ENCODE peak calls at places on chromosomes 7 and 10, in seven cellular contexts. X is HCT116, T is HepG2, L is H1, R is GM12878, U is SK-N-SH, A is K562. I is an unnamed sample.
A peak's percentile ranks its signal among the peaks of the same experiment; 100 is the strongest.

GRCh38 chr7:118590107-118590506 is 365.6 kb downstream of the ANKRD7 start:
- DNase-seq in R (no peak), X (peak; percentile 3), L (no peak), U (no peak), A (no peak), T (no peak), I (no peak)

GRCh38 chr7:94190599-94191061 is 186.5 kb upstream of the BET1 start:
- DNase-seq in R (no peak), U (no peak), T (no peak), A (no peak), X (peak; percentile 13), L (no peak), I (no peak)

GRCh38 chr10:77156406-77156879 is 481.2 kb downstream of the KCNMA1 start:
- DNase-seq in L (no peak), X (no peak), T (no peak), R (no peak), U (no peak), A (no peak), I (no peak)

GRCh38 chr7:66359656-66360211 is 154.6 kb downstream of the TPST1 start:
- DNase-seq in X (no peak), U (peak; percentile 26), L (no peak), A (no peak), R (no peak), T (no peak), I (no peak)

GRCh38 chr10:68559872-68560200 is 301 bp upstream of the TET1 start:
- DNase-seq in T (no peak), U (no peak), X (peak; percentile 8), L (no peak), R (no peak), A (no peak), I (no peak)

GRCh38 chr7:141915565-141915964 is 634 bp upstream of the OR9A4 start:
- DNase-seq in R (no peak), T (no peak), L (no peak), A (no peak), X (no peak), U (no peak), I (no peak)

GRCh38 chr7:115135111-115135510 is 213.2 kb downstream of the MDFIC start:
- DNase-seq in L (no peak), R (no peak), U (no peak), X (no peak), A (no peak), T (no peak), I (no peak)

GRCh38 chr10:29969255-29970011 is 90.0 kb downstream of the JCAD start:
- DNase-seq in T (no peak), A (no peak), X (no peak), R (no peak), L (no peak), U (peak; percentile 60), I (no peak)

GRCh38 chr7:104848386-104848990 is 165.5 kb upstream of the KMT2E start:
- DNase-seq in A (peak; percentile 77), R (no peak), U (peak; percentile 73), T (peak; percentile 35), X (peak; percentile 18), L (peak; percentile 41), I (peak; percentile 45)

GRCh38 chr10:43070121-43071085 is 6.5 kb upstream of the RET start:
- DNase-seq in X (no peak), A (no peak), U (no peak), L (no peak), T (no peak), R (no peak), I (no peak)

GRCh38 chr7:73985737-73986141 is 42.2 kb upstream of the ELN start:
- DNase-seq in R (no peak), L (no peak), T (no peak), A (no peak), U (peak; percentile 64), X (no peak), I (no peak)

GRCh38 chr10:6813876-6814275 is 233.8 kb upstream of the PRKCQ start:
- DNase-seq in R (no peak), L (no peak), T (no peak), U (no peak), A (no peak), X (no peak), I (no peak)

GRCh38 chr7:30172451-30172850 is 37.7 kb downstream of the MTURN start:
- DNase-seq in T (no peak), X (no peak), A (no peak), L (no peak), R (no peak), U (no peak), I (no peak)

GRCh38 chr7:142711722-142712616 is 37.3 kb upstream of the PRSS1 start:
- DNase-seq in T (no peak), L (no peak), R (no peak), U (peak; percentile 36), X (peak; percentile 29), A (peak; percentile 45), I (peak; percentile 12)

GRCh38 chr10:77864151-77864851 is 62.3 kb downstream of the DLG5 start:
- DNase-seq in X (no peak), U (no peak), A (no peak), L (no peak), T (no peak), R (no peak), I (no peak)

GRCh38 chr10:16649757-16650156 is 128.1 kb upstream of the C1QL3 start:
- DNase-seq in U (no peak), X (no peak), L (no peak), R (no peak), T (no peak), A (no peak), I (no peak)

GRCh38 chr10:14658331-14659122 is 116.2 kb downstream of the FAM107B start:
- DNase-seq in X (peak; percentile 58), R (peak; percentile 64), U (no peak), T (no peak), A (no peak), L (no peak), I (peak; percentile 2)

GRCh38 chr10:97279121-97279815 is 13.2 kb downstream of the ARHGAP19 start:
- DNase-seq in X (no peak), T (peak; percentile 78), A (no peak), R (no peak), U (no peak), L (no peak), I (no peak)

GRCh38 chr7:4606776-4607175 is 75.3 kb upstream of the FOXK1 start:
- DNase-seq in U (peak; percentile 4), X (no peak), L (no peak), R (no peak), A (no peak), T (no peak), I (no peak)

GRCh38 chr7:124328774-124329173 is 295.9 kb upstream of the TMEM229A start:
- DNase-seq in A (no peak), R (no peak), X (no peak), U (no peak), L (no peak), T (no peak), I (no peak)

GRCh38 chr10:93277360-93277759 is 203.7 kb downstream of the CYP26A1 start:
- DNase-seq in A (no peak), T (no peak), X (no peak), R (no peak), L (no peak), U (no peak), I (no peak)

GRCh38 chr7:105711726-105712402 is 130.6 kb upstream of the EFCAB10 start:
- DNase-seq in R (no peak), T (no peak), A (no peak), U (no peak), L (no peak), X (no peak), I (no peak)

GRCh38 chr7:1666779-1667565 is 3.1 kb upstream of the ELFN1 start:
- DNase-seq in U (peak; percentile 86), L (no peak), X (no peak), A (no peak), T (no peak), R (no peak), I (no peak)

GRCh38 chr10:82319046-82319445 is 444.1 kb downstream of the NRG3 start:
- DNase-seq in U (no peak), R (no peak), X (no peak), A (no peak), L (no peak), T (no peak), I (no peak)

GRCh38 chr10:84076540-84077195 is 62.6 kb upstream of the GHITM start:
- DNase-seq in U (no peak), T (peak; percentile 19), X (no peak), A (peak; percentile 26), R (no peak), L (no peak), I (no peak)

GRCh38 chr7:74424291-74424880 is 29.3 kb upstream of the GTF2IRD1 start:
- DNase-seq in L (no peak), A (no peak), R (no peak), U (peak; percentile 39), X (no peak), T (no peak), I (no peak)

GRCh38 chr10:68180490-68180889 is 51.4 kb downstream of the ATOH7 start:
- DNase-seq in T (no peak), U (no peak), A (no peak), L (no peak), X (no peak), R (no peak), I (no peak)

GRCh38 chr7:114889646-114890285 is 32.1 kb upstream of the MDFIC start:
- DNase-seq in R (no peak), X (peak; percentile 97), T (peak; percentile 1), U (no peak), A (no peak), L (no peak), I (peak; percentile 69)

GRCh38 chr7:24786941-24787340 is 29.7 kb upstream of the GSDME start:
- DNase-seq in U (no peak), R (no peak), X (peak; percentile 73), T (no peak), A (no peak), L (no peak), I (peak; percentile 73)

GRCh38 chr7:149720372-149721083 is 52.9 kb downstream of the ZNF467 start:
- DNase-seq in U (peak; percentile 78), R (no peak), A (no peak), L (no peak), X (no peak), T (peak; percentile 78), I (no peak)

GRCh38 chr7:130566168-130566897 is 74.4 kb downstream of the MEST start:
- DNase-seq in X (no peak), U (no peak), T (no peak), A (no peak), L (no peak), R (no peak), I (no peak)
- TF ChIP-seq SIN3A in X (no peak), U (no peak), T (no peak), A (no peak), L (no peak), R (no peak), I (no peak)

GRCh38 chr10:58360412-58361004 is 24.7 kb upstream of the TFAM start:
- DNase-seq in A (no peak), X (no peak), U (no peak), T (no peak), R (no peak), L (no peak), I (no peak)
- H3K27ac ChIP-seq in A (no peak overlapping the region), X (no peak overlapping the region), U (no peak overlapping the region), T (no peak overlapping the region), R (no peak overlapping the region), L (no peak overlapping the region), I (no peak overlapping the region)

GRCh38 chr7:157613575-157614322 is 276.9 kb downstream of the DNAJB6 start:
- DNase-seq in L (no peak), R (no peak), A (no peak), X (no peak), T (no peak), U (no peak), I (no peak)
- H3K4me3 ChIP-seq in L (no peak overlapping the region), R (no peak overlapping the region), A (no peak overlapping the region), X (no peak overlapping the region), T (no peak overlapping the region), U (no peak overlapping the region), I (no peak overlapping the region)

GRCh38 chr7:233456-234035 is 41.2 kb downstream of the FAM20C start:
- DNase-seq in A (no peak), U (no peak), L (no peak), X (no peak), R (no peak), T (no peak), I (no peak)
- TF ChIP-seq SIN3A in A (no peak), U (no peak), L (no peak), X (no peak), R (no peak), T (no peak), I (no peak)

I was measured in Panc1.